ENCODE peak calls at places on chromosomes 4 and X, in ten cellular contexts. N, B, V, W, C, F, T, Y, I and E are unnamed samples.

GRCh38 chr4:48813984-48814383 is 16.9 kb upstream of the OCIAD1 start:
- DNase-seq in N (no peak), B (no peak), V (no peak), W (no peak), C (no peak), F (no peak), T (no peak), Y (no peak), I (no peak), E (no peak)

GRCh38 chr4:72629540-72629939 is 60.5 kb upstream of the ADAMTS3 start:
- DNase-seq in N (no peak), B (no peak), V (no peak), W (no peak), C (peak; percentile 59), F (no peak), T (no peak), Y (no peak), I (no peak), E (no peak)

GRCh38 chr4:181504846-181505374 is 738.3 kb upstream of the TENM3 start:
- DNase-seq in N (no peak), B (no peak), V (no peak), W (no peak), C (no peak), F (no peak), T (no peak), Y (no peak), I (no peak), E (no peak)

GRCh38 chr4:91064157-91064853 is 937.1 kb downstream of the CCSER1 start:
- DNase-seq in N (peak; percentile 28), B (no peak), V (no peak), W (no peak), C (peak; percentile 4), F (peak; percentile 5), T (peak; percentile 31), Y (peak; percentile 8), I (peak; percentile 56), E (no peak)

GRCh38 chr4:69984030-69984443 is 11.7 kb upstream of the STATH start:
- DNase-seq in N (peak; percentile 92), B (no peak), V (no peak), W (no peak), C (peak; percentile 65), F (peak; percentile 69), T (no peak), Y (no peak), I (no peak), E (no peak)

GRCh38 chrX:45824471-45824870 is 623.8 kb upstream of the DIPK2B start:
- DNase-seq in N (peak; percentile 90), B (peak; percentile 50), V (peak; percentile 61), W (no peak), C (peak; percentile 91), F (peak; percentile 91), T (peak; percentile 8), Y (no peak), I (no peak), E (no peak)

GRCh38 chr4:140176735-140177134 is 22.8 kb upstream of the MAML3 start:
- DNase-seq in N (peak; percentile 11), B (no peak), V (no peak), W (no peak), C (peak; percentile 94), F (no peak), T (no peak), Y (no peak), I (no peak), E (no peak)

GRCh38 chr4:48938831-48939230 is 32.3 kb upstream of the OCIAD2 start:
- DNase-seq in N (no peak), B (no peak), V (no peak), W (no peak), C (peak; percentile 60), F (no peak), T (no peak), Y (no peak), I (no peak), E (no peak)

GRCh38 chr4:189804884-189805283 is 135.8 kb upstream of the FRG1 start:
- DNase-seq in N (no peak), B (no peak), V (no peak), W (no peak), C (no peak), F (no peak), T (peak; percentile 15), Y (no peak), I (no peak), E (no peak)

GRCh38 chrX:131058136-131058868 is at the start of gene ARHGAP36:
- DNase-seq in N (no peak), B (no peak), V (no peak), W (no peak), C (no peak), F (no peak), T (no peak), Y (peak; percentile 44), I (no peak), E (no peak)

GRCh38 chr4:6328526-6328925 is 58.9 kb downstream of the WFS1 start:
- DNase-seq in N (no peak), B (no peak), V (no peak), W (no peak), C (no peak), F (no peak), T (no peak), Y (no peak), I (no peak), E (no peak)

GRCh38 chr4:163922302-163922701 is 427.8 kb downstream of the TMA16 start:
- DNase-seq in N (no peak), B (no peak), V (no peak), W (no peak), C (peak; percentile 25), F (no peak), T (no peak), Y (no peak), I (no peak), E (no peak)

GRCh38 chr4:150368667-150369066 is 213.3 kb upstream of the MAB21L2 start:
- DNase-seq in N (no peak), B (no peak), V (no peak), W (no peak), C (no peak), F (no peak), T (no peak), Y (no peak), I (no peak), E (no peak)

GRCh38 chr4:165318982-165319381 is 8.5 kb upstream of the MSMO1 start:
- DNase-seq in N (no peak), B (no peak), V (no peak), W (no peak), C (no peak), F (no peak), T (no peak), Y (no peak), I (no peak), E (no peak)

GRCh38 chr4:139800082-139800481 is 134.5 kb downstream of the MGST2 start:
- DNase-seq in N (no peak), B (no peak), V (no peak), W (no peak), C (no peak), F (peak; percentile 4), T (no peak), Y (no peak), I (no peak), E (no peak)

GRCh38 chr4:147828361-147828760 is 96.5 kb downstream of the ARHGAP10 start:
- DNase-seq in N (no peak), B (no peak), V (no peak), W (no peak), C (no peak), F (no peak), T (no peak), Y (no peak), I (no peak), E (no peak)

GRCh38 chrX:154541896-154542722 is 4.5 kb downstream of the G6PD start:
- DNase-seq in N (peak; percentile 97), B (no peak), V (peak; percentile 70), W (peak; percentile 65), C (peak; percentile 91), F (peak; percentile 98), T (peak; percentile 95), Y (no peak), I (no peak), E (no peak)

GRCh38 chr4:2333356-2333841 is 71.5 kb upstream of the MXD4 start:
- DNase-seq in N (no peak), B (no peak), V (no peak), W (peak; percentile 86), C (no peak), F (no peak), T (no peak), Y (no peak), I (peak; percentile 4), E (no peak)

GRCh38 chr4:41748074-41748787 is at the start of gene PHOX2B:
- DNase-seq in N (no peak), B (no peak), V (no peak), W (no peak), C (no peak), F (no peak), T (no peak), Y (peak; percentile 20), I (no peak), E (no peak)